ENCODE peak calls at places on chromosomes 12 and 14, in six cellular contexts. One of them, this sample, is unnamed.

GRCh38 chr14:30603402-30603801 is 18.7 kb upstream of the SCFD1 start:
- DNase-seq in heart right ventricle: no peak
- DNase-seq in adrenal gland: no peak
- DNase-seq in endodermal cell: no peak
- DNase-seq in fibroblast of lung: no peak
- DNase-seq in upper lobe of left lung: no peak
- DNase-seq in this sample: no peak

GRCh38 chr12:60501124-60501729 is 905.4 kb downstream of the SLC16A7 start:
- DNase-seq in heart right ventricle: peak; percentile 25
- DNase-seq in adrenal gland: no peak
- DNase-seq in endodermal cell: no peak
- DNase-seq in fibroblast of lung: peak; percentile 74
- DNase-seq in upper lobe of left lung: no peak
- DNase-seq in this sample: no peak

GRCh38 chr12:18752280-18752920 is 14.5 kb downstream of the CAPZA3 start:
- DNase-seq in heart right ventricle: peak; percentile 55
- DNase-seq in adrenal gland: peak; percentile 24
- DNase-seq in endodermal cell: peak; percentile 96
- DNase-seq in fibroblast of lung: peak; percentile 94
- DNase-seq in upper lobe of left lung: no peak
- DNase-seq in this sample: no peak

GRCh38 chr14:56205906-56206305 is 87.7 kb downstream of the PELI2 start:
- DNase-seq in heart right ventricle: no peak
- DNase-seq in adrenal gland: no peak
- DNase-seq in endodermal cell: no peak
- DNase-seq in fibroblast of lung: no peak
- DNase-seq in upper lobe of left lung: no peak
- DNase-seq in this sample: no peak

GRCh38 chr14:103206023-103206481 is 82.8 kb downstream of the TNFAIP2 start:
- DNase-seq in heart right ventricle: no peak
- DNase-seq in adrenal gland: peak; percentile 26
- DNase-seq in endodermal cell: peak; percentile 17
- DNase-seq in fibroblast of lung: no peak
- DNase-seq in upper lobe of left lung: no peak
- DNase-seq in this sample: no peak

GRCh38 chr14:99378782-99379214 is 101.9 kb downstream of the SETD3 start:
- DNase-seq in heart right ventricle: no peak
- DNase-seq in adrenal gland: no peak
- DNase-seq in endodermal cell: no peak
- DNase-seq in fibroblast of lung: peak; percentile 66
- DNase-seq in upper lobe of left lung: peak; percentile 50
- DNase-seq in this sample: no peak

GRCh38 chr12:53770281-53770680 is 18.5 kb upstream of the CISTR start:
- DNase-seq in heart right ventricle: no peak
- DNase-seq in adrenal gland: no peak
- DNase-seq in endodermal cell: no peak
- DNase-seq in fibroblast of lung: peak; percentile 97
- DNase-seq in upper lobe of left lung: no peak
- DNase-seq in this sample: no peak

GRCh38 chr12:53219116-53219955 is 12.3 kb upstream of the ITGB7 start:
- DNase-seq in heart right ventricle: no peak
- DNase-seq in adrenal gland: no peak
- DNase-seq in endodermal cell: peak; percentile 66
- DNase-seq in fibroblast of lung: peak; percentile 73
- DNase-seq in upper lobe of left lung: peak; percentile 76
- DNase-seq in this sample: no peak

GRCh38 chr12:118743896-118744700 is 237.2 kb upstream of the SRRM4 start:
- DNase-seq in heart right ventricle: no peak
- DNase-seq in adrenal gland: no peak
- DNase-seq in endodermal cell: no peak
- DNase-seq in fibroblast of lung: no peak
- DNase-seq in upper lobe of left lung: no peak
- DNase-seq in this sample: no peak

GRCh38 chr12:58745348-58746125 is 174.8 kb downstream of the LRIG3 start:
- DNase-seq in heart right ventricle: no peak
- DNase-seq in adrenal gland: no peak
- DNase-seq in endodermal cell: peak; percentile 55
- DNase-seq in fibroblast of lung: no peak
- DNase-seq in upper lobe of left lung: no peak
- DNase-seq in this sample: no peak

GRCh38 chr12:111580119-111580425 is 19.0 kb downstream of the ATXN2 start:
- DNase-seq in heart right ventricle: no peak
- DNase-seq in adrenal gland: no peak
- DNase-seq in endodermal cell: peak; percentile 30
- DNase-seq in fibroblast of lung: no peak
- DNase-seq in upper lobe of left lung: no peak
- DNase-seq in this sample: no peak

GRCh38 chr12:50198829-50199228 is 31.7 kb upstream of the CERS5 start:
- DNase-seq in heart right ventricle: no peak
- DNase-seq in adrenal gland: no peak
- DNase-seq in endodermal cell: no peak
- DNase-seq in fibroblast of lung: no peak
- DNase-seq in upper lobe of left lung: no peak
- DNase-seq in this sample: no peak

GRCh38 chr12:92898755-92899154 is 30.3 kb downstream of the EEA1 start:
- DNase-seq in heart right ventricle: no peak
- DNase-seq in adrenal gland: no peak
- DNase-seq in endodermal cell: no peak
- DNase-seq in fibroblast of lung: peak; percentile 47
- DNase-seq in upper lobe of left lung: no peak
- DNase-seq in this sample: no peak

GRCh38 chr12:25361511-25361910 is 110.8 kb upstream of the KRAS start:
- DNase-seq in heart right ventricle: no peak
- DNase-seq in adrenal gland: no peak
- DNase-seq in endodermal cell: peak; percentile 51
- DNase-seq in fibroblast of lung: no peak
- DNase-seq in upper lobe of left lung: no peak
- DNase-seq in this sample: no peak

GRCh38 chr12:25362646-25363045 is 111.9 kb upstream of the KRAS start:
- DNase-seq in heart right ventricle: no peak
- DNase-seq in adrenal gland: no peak
- DNase-seq in endodermal cell: no peak
- DNase-seq in fibroblast of lung: no peak
- DNase-seq in upper lobe of left lung: no peak
- DNase-seq in this sample: no peak

GRCh38 chr12:25365340-25365730 is 114.6 kb upstream of the KRAS start:
- DNase-seq in heart right ventricle: no peak
- DNase-seq in adrenal gland: no peak
- DNase-seq in endodermal cell: peak; percentile 15
- DNase-seq in fibroblast of lung: no peak
- DNase-seq in upper lobe of left lung: no peak
- DNase-seq in this sample: no peak

GRCh38 chr12:25366159-25366558 is 115.4 kb upstream of the KRAS start:
- DNase-seq in heart right ventricle: no peak
- DNase-seq in adrenal gland: no peak
- DNase-seq in endodermal cell: peak; percentile 10
- DNase-seq in fibroblast of lung: no peak
- DNase-seq in upper lobe of left lung: no peak
- DNase-seq in this sample: no peak

GRCh38 chr12:25364529-25365339 is 114.0 kb upstream of the KRAS start:
- DNase-seq in heart right ventricle: no peak
- DNase-seq in adrenal gland: no peak
- DNase-seq in endodermal cell: peak; percentile 53
- DNase-seq in fibroblast of lung: no peak
- DNase-seq in upper lobe of left lung: no peak
- DNase-seq in this sample: no peak
- H3K36me3 ChIP-seq in heart right ventricle: no peaks in the 10 kb centered on the region
- H3K36me3 ChIP-seq in adrenal gland: no peaks in the 10 kb centered on the region
- H3K36me3 ChIP-seq in endodermal cell: no peaks in the 10 kb centered on the region
- H3K36me3 ChIP-seq in fibroblast of lung: no peaks in the 10 kb centered on the region
- H3K36me3 ChIP-seq in upper lobe of left lung: no peaks in the 10 kb centered on the region
- H3K36me3 ChIP-seq in this sample: no peaks in the 10 kb centered on the region

GRCh38 chr12:122043476-122043875 is 21.8 kb downstream of the BCL7A start:
- DNase-seq in heart right ventricle: no peak
- DNase-seq in adrenal gland: no peak
- DNase-seq in endodermal cell: no peak
- DNase-seq in fibroblast of lung: no peak
- DNase-seq in upper lobe of left lung: no peak
- DNase-seq in this sample: no peak

GRCh38 chr12:122046145-122046544 is 24.5 kb downstream of the BCL7A start:
- DNase-seq in heart right ventricle: no peak
- DNase-seq in adrenal gland: no peak
- DNase-seq in endodermal cell: no peak
- DNase-seq in fibroblast of lung: no peak
- DNase-seq in upper lobe of left lung: no peak
- DNase-seq in this sample: no peak

GRCh38 chr12:122042910-122043309 is 21.2 kb downstream of the BCL7A start:
- DNase-seq in heart right ventricle: no peak
- DNase-seq in adrenal gland: no peak
- DNase-seq in endodermal cell: no peak
- DNase-seq in fibroblast of lung: no peak
- DNase-seq in upper lobe of left lung: no peak
- DNase-seq in this sample: no peak

GRCh38 chr12:122048156-122048555 is 26.5 kb downstream of the BCL7A start:
- DNase-seq in heart right ventricle: no peak
- DNase-seq in adrenal gland: no peak
- DNase-seq in endodermal cell: no peak
- DNase-seq in fibroblast of lung: peak; percentile 84
- DNase-seq in upper lobe of left lung: no peak
- DNase-seq in this sample: no peak

DNA sequence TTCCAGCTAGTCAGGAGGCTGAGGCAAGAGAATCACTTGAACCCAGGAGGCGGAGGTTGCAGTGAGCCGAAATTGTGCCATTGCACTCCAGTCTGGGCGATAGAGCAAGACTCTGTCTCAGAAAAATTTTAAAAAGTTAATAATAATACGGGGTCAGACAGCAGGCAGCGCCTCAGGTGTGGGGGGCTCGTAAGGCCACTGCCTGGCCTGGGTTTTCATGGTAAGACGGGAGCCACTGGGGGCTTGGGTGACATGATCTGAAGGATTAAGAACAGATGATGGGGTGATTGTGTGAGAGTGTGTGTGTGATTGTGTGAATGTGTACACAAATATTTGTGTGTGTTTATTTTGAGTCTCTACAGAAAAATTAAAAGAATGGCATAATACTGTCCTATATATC is 23.6 kb downstream of the BCL7A start:
- DNase-seq in heart right ventricle: no peak
- DNase-seq in adrenal gland: no peak
- DNase-seq in endodermal cell: no peak
- DNase-seq in fibroblast of lung: no peak
- DNase-seq in upper lobe of left lung: no peak
- DNase-seq in this sample: no peak
- H3K36me3 ChIP-seq in heart right ventricle: no peaks in the 10 kb centered on the region
- H3K36me3 ChIP-seq in adrenal gland: peaks cover 7% of the 10 kb centered on the region
- H3K36me3 ChIP-seq in endodermal cell: peaks cover 47% of the 10 kb centered on the region
- H3K36me3 ChIP-seq in fibroblast of lung: no peaks in the 10 kb centered on the region
- H3K36me3 ChIP-seq in upper lobe of left lung: peaks cover 12% of the 10 kb centered on the region
- H3K36me3 ChIP-seq in this sample: peaks cover 16% of the 10 kb centered on the region

GRCh38 chr12:132294121-132295034 is 35.0 kb downstream of the GALNT9 start:
- DNase-seq in heart right ventricle: no peak
- DNase-seq in adrenal gland: no peak
- DNase-seq in endodermal cell: no peak
- DNase-seq in fibroblast of lung: no peak
- DNase-seq in upper lobe of left lung: peak; percentile 59
- DNase-seq in this sample: no peak

GRCh38 chr12:132291402-132292175 is 37.8 kb downstream of the GALNT9 start:
- DNase-seq in heart right ventricle: no peak
- DNase-seq in adrenal gland: no peak
- DNase-seq in endodermal cell: no peak
- DNase-seq in fibroblast of lung: no peak
- DNase-seq in upper lobe of left lung: peak; percentile 46
- DNase-seq in this sample: no peak

GRCh38 chr12:132292328-132293319 is 36.8 kb downstream of the GALNT9 start:
- DNase-seq in heart right ventricle: no peak
- DNase-seq in adrenal gland: no peak
- DNase-seq in endodermal cell: no peak
- DNase-seq in fibroblast of lung: no peak
- DNase-seq in upper lobe of left lung: peak; percentile 48
- DNase-seq in this sample: no peak

GRCh38 chr12:132295101-132295526 is 34.3 kb downstream of the GALNT9 start:
- DNase-seq in heart right ventricle: no peak
- DNase-seq in adrenal gland: no peak
- DNase-seq in endodermal cell: no peak
- DNase-seq in fibroblast of lung: no peak
- DNase-seq in upper lobe of left lung: peak; percentile 74
- DNase-seq in this sample: no peak

DNA sequence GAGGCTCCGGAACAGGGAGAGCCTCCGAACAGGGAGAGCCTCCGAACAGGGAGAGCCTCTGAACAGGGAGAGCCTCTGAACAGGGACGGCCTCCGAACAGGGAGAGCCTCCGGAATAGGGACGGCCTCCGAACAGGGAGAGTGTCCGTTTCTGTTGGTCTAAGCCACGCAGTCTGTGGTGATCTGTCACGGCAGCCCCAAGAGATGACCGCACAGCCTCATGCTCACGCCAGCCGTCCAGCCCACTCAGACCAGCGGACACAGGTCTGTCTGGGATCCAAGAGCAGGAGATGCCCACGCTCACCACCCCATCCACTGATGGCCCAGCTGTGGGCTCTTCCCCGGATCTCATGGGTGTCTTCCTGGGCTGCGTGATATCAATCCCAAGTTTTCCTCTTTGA is 33.3 kb downstream of the GALNT9 start:
- DNase-seq in heart right ventricle: no peak
- DNase-seq in adrenal gland: no peak
- DNase-seq in endodermal cell: no peak
- DNase-seq in fibroblast of lung: no peak
- DNase-seq in upper lobe of left lung: peak; percentile 41
- DNase-seq in this sample: no peak
- H3K36me3 ChIP-seq in heart right ventricle: no peaks in the 10 kb centered on the region
- H3K36me3 ChIP-seq in adrenal gland: no peaks in the 10 kb centered on the region
- H3K36me3 ChIP-seq in endodermal cell: no peaks in the 10 kb centered on the region
- H3K36me3 ChIP-seq in fibroblast of lung: no peaks in the 10 kb centered on the region
- H3K36me3 ChIP-seq in upper lobe of left lung: no peaks in the 10 kb centered on the region
- H3K36me3 ChIP-seq in this sample: no peaks in the 10 kb centered on the region

GRCh38 chr12:120376009-120376408 is 7.0 kb upstream of the MSI1 start:
- DNase-seq in heart right ventricle: no peak
- DNase-seq in adrenal gland: no peak
- DNase-seq in endodermal cell: no peak
- DNase-seq in fibroblast of lung: no peak
- DNase-seq in upper lobe of left lung: no peak
- DNase-seq in this sample: no peak

GRCh38 chr12:120376890-120377572 is 8.1 kb upstream of the MSI1 start:
- DNase-seq in heart right ventricle: no peak
- DNase-seq in adrenal gland: no peak
- DNase-seq in endodermal cell: no peak
- DNase-seq in fibroblast of lung: no peak
- DNase-seq in upper lobe of left lung: no peak
- DNase-seq in this sample: no peak

GRCh38 chr12:120373683-120374082 is 4.7 kb upstream of the MSI1 start:
- DNase-seq in heart right ventricle: no peak
- DNase-seq in adrenal gland: no peak
- DNase-seq in endodermal cell: no peak
- DNase-seq in fibroblast of lung: no peak
- DNase-seq in upper lobe of left lung: no peak
- DNase-seq in this sample: no peak

GRCh38 chr12:120376416-120376815 is 7.5 kb upstream of the MSI1 start:
- DNase-seq in heart right ventricle: no peak
- DNase-seq in adrenal gland: no peak
- DNase-seq in endodermal cell: peak; percentile 76
- DNase-seq in fibroblast of lung: no peak
- DNase-seq in upper lobe of left lung: no peak
- DNase-seq in this sample: no peak

DNA sequence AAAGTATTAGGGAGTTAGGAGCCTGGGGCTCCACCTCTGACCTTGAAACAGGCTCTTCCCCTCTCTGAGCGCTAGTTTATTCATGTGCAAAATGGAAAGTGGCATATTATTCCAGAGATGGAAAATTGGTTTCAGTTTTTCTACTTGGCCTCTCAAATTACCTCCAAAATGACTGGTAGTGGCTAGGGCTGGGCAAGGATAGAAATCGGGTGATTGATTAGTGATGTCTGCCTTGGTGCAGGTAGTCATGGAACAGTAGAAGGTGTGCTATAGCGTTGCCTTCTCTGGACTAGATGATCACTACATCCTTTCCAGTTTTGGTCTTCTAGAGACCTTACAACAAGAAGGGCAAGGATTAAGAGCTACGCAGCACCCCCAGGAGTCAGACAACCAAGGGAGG is 8.6 kb upstream of the MSI1 start:
- DNase-seq in heart right ventricle: no peak
- DNase-seq in adrenal gland: no peak
- DNase-seq in endodermal cell: no peak
- DNase-seq in fibroblast of lung: no peak
- DNase-seq in upper lobe of left lung: no peak
- DNase-seq in this sample: no peak
- H3K36me3 ChIP-seq in heart right ventricle: no peaks in the 10 kb centered on the region
- H3K36me3 ChIP-seq in adrenal gland: no peaks in the 10 kb centered on the region
- H3K36me3 ChIP-seq in endodermal cell: no peaks in the 10 kb centered on the region
- H3K36me3 ChIP-seq in fibroblast of lung: no peaks in the 10 kb centered on the region
- H3K36me3 ChIP-seq in upper lobe of left lung: no peaks in the 10 kb centered on the region
- H3K36me3 ChIP-seq in this sample: no peaks in the 10 kb centered on the region